ENCODE peak calls at places on chromosomes 4 and X, in seven cellular contexts. One of them, this sample, is unnamed.
A peak's percentile ranks its signal among the peaks of the same experiment; 100 is the strongest.

GRCh38 chr4:114384629-114385028 is 214.0 kb upstream of the UGT8 start:
- DNase-seq in adrenal gland: no peak
- DNase-seq in ovary: no peak
- DNase-seq in Calu3: peak; percentile 8
- DNase-seq in lower lobe of right lung: no peak
- DNase-seq in pancreas: no peak
- DNase-seq in IMR-90: peak; percentile 77
- DNase-seq in this sample: no peak

GRCh38 chr4:158763462-158763861 is 5.4 kb upstream of the FNIP2 start:
- DNase-seq in adrenal gland: no peak
- DNase-seq in ovary: no peak
- DNase-seq in Calu3: no peak
- DNase-seq in lower lobe of right lung: no peak
- DNase-seq in pancreas: no peak
- DNase-seq in IMR-90: no peak
- DNase-seq in this sample: no peak

GRCh38 chr4:158521490-158522111 is at the start of gene RXFP1:
- DNase-seq in adrenal gland: no peak
- DNase-seq in ovary: no peak
- DNase-seq in Calu3: no peak
- DNase-seq in lower lobe of right lung: no peak
- DNase-seq in pancreas: no peak
- DNase-seq in IMR-90: no peak
- DNase-seq in this sample: no peak

GRCh38 chr4:10582059-10582686 is 102.4 kb downstream of the CLNK start:
- DNase-seq in adrenal gland: peak; percentile 63
- DNase-seq in ovary: peak; percentile 47
- DNase-seq in Calu3: peak; percentile 4
- DNase-seq in lower lobe of right lung: no peak
- DNase-seq in pancreas: no peak
- DNase-seq in IMR-90: peak; percentile 69
- DNase-seq in this sample: peak; percentile 27

GRCh38 chr4:77007358-77008230 is 58.0 kb downstream of the SEPTIN11 start:
- DNase-seq in adrenal gland: no peak
- DNase-seq in ovary: no peak
- DNase-seq in Calu3: peak; percentile 34
- DNase-seq in lower lobe of right lung: peak; percentile 55
- DNase-seq in pancreas: no peak
- DNase-seq in IMR-90: peak; percentile 83
- DNase-seq in this sample: no peak

GRCh38 chr4:158914178-158914577 is 145.4 kb downstream of the FNIP2 start:
- DNase-seq in adrenal gland: no peak
- DNase-seq in ovary: no peak
- DNase-seq in Calu3: no peak
- DNase-seq in lower lobe of right lung: no peak
- DNase-seq in pancreas: no peak
- DNase-seq in IMR-90: peak; percentile 84
- DNase-seq in this sample: no peak

GRCh38 chr4:177047070-177047850 is 254.5 kb upstream of the VEGFC start:
- DNase-seq in adrenal gland: peak; percentile 77
- DNase-seq in ovary: peak; percentile 25
- DNase-seq in Calu3: peak; percentile 73
- DNase-seq in lower lobe of right lung: no peak
- DNase-seq in pancreas: peak; percentile 58
- DNase-seq in IMR-90: peak; percentile 81
- DNase-seq in this sample: peak; percentile 41

GRCh38 chr4:53100801-53101581 is 238.9 kb downstream of the RASL11B start:
- DNase-seq in adrenal gland: no peak
- DNase-seq in ovary: no peak
- DNase-seq in Calu3: no peak
- DNase-seq in lower lobe of right lung: no peak
- DNase-seq in pancreas: no peak
- DNase-seq in IMR-90: peak; percentile 84
- DNase-seq in this sample: no peak

GRCh38 chr4:59091376-59092142 is 1981.4 kb upstream of the IGFBP7 start:
- DNase-seq in adrenal gland: no peak
- DNase-seq in ovary: no peak
- DNase-seq in Calu3: no peak
- DNase-seq in lower lobe of right lung: no peak
- DNase-seq in pancreas: peak; percentile 5
- DNase-seq in IMR-90: no peak
- DNase-seq in this sample: no peak

GRCh38 chrX:102959471-102959870 is 22.4 kb downstream of the RAB40AL start:
- DNase-seq in adrenal gland: no peak
- DNase-seq in ovary: no peak
- DNase-seq in Calu3: no peak
- DNase-seq in lower lobe of right lung: no peak
- DNase-seq in pancreas: no peak
- DNase-seq in IMR-90: peak; percentile 65
- DNase-seq in this sample: no peak

GRCh38 chrX:67604979-67605703 is 61.3 kb downstream of the AR start:
- DNase-seq in adrenal gland: no peak
- DNase-seq in ovary: no peak
- DNase-seq in Calu3: no peak
- DNase-seq in lower lobe of right lung: no peak
- DNase-seq in pancreas: no peak
- DNase-seq in IMR-90: peak; percentile 68
- DNase-seq in this sample: no peak

GRCh38 chr4:1746919-1747602 is 25.7 kb downstream of the TACC3 start:
- DNase-seq in adrenal gland: no peak
- DNase-seq in ovary: no peak
- DNase-seq in Calu3: peak; percentile 68
- DNase-seq in lower lobe of right lung: no peak
- DNase-seq in pancreas: no peak
- DNase-seq in IMR-90: no peak
- DNase-seq in this sample: no peak

GRCh38 chr4:5812506-5813229 is 80.2 kb downstream of the CRMP1 start:
- DNase-seq in adrenal gland: peak; percentile 40
- DNase-seq in ovary: no peak
- DNase-seq in Calu3: peak; percentile 17
- DNase-seq in lower lobe of right lung: no peak
- DNase-seq in pancreas: no peak
- DNase-seq in IMR-90: peak; percentile 80
- DNase-seq in this sample: peak; percentile 76

GRCh38 chr4:112183252-112183651 is 38.0 kb downstream of the FAM241A start:
- DNase-seq in adrenal gland: no peak
- DNase-seq in ovary: no peak
- DNase-seq in Calu3: no peak
- DNase-seq in lower lobe of right lung: no peak
- DNase-seq in pancreas: no peak
- DNase-seq in IMR-90: peak; percentile 30
- DNase-seq in this sample: no peak

GRCh38 chrX:138711399-138712347 is at the start of gene FGF13:
- DNase-seq in adrenal gland: peak; percentile 16
- DNase-seq in ovary: peak; percentile 25
- DNase-seq in Calu3: no peak
- DNase-seq in lower lobe of right lung: peak; percentile 20
- DNase-seq in pancreas: peak; percentile 14
- DNase-seq in IMR-90: no peak
- DNase-seq in this sample: peak; percentile 29
- TF ChIP-seq CTCF in adrenal gland: no peak
- TF ChIP-seq CTCF in ovary: no peak
- TF ChIP-seq CTCF in Calu3: no peak
- TF ChIP-seq CTCF in lower lobe of right lung: no peak
- TF ChIP-seq CTCF in pancreas: no peak
- TF ChIP-seq CTCF in IMR-90: no peak
- TF ChIP-seq CTCF in this sample: no peak

GRCh38 chr4:152537881-152538280 is 2.0 kb upstream of the FBXW7 start:
- DNase-seq in adrenal gland: no peak
- DNase-seq in ovary: no peak
- DNase-seq in Calu3: no peak
- DNase-seq in lower lobe of right lung: no peak
- DNase-seq in pancreas: no peak
- DNase-seq in IMR-90: no peak
- DNase-seq in this sample: no peak

GRCh38 chr4:152539556-152540292 is 3.8 kb upstream of the FBXW7 start:
- DNase-seq in adrenal gland: no peak
- DNase-seq in ovary: no peak
- DNase-seq in Calu3: no peak
- DNase-seq in lower lobe of right lung: no peak
- DNase-seq in pancreas: no peak
- DNase-seq in IMR-90: no peak
- DNase-seq in this sample: no peak

GRCh38 chr4:152540941-152541340 is 5.0 kb upstream of the FBXW7 start:
- DNase-seq in adrenal gland: no peak
- DNase-seq in ovary: no peak
- DNase-seq in Calu3: no peak
- DNase-seq in lower lobe of right lung: no peak
- DNase-seq in pancreas: peak; percentile 22
- DNase-seq in IMR-90: no peak
- DNase-seq in this sample: no peak

GRCh38 chr4:152536545-152537182 is 772 bp upstream of the FBXW7 start:
- DNase-seq in adrenal gland: no peak
- DNase-seq in ovary: no peak
- DNase-seq in Calu3: no peak
- DNase-seq in lower lobe of right lung: no peak
- DNase-seq in pancreas: peak; percentile 18
- DNase-seq in IMR-90: peak; percentile 37
- DNase-seq in this sample: peak; percentile 47

GRCh38 chr4:152540293-152540674 is 4.4 kb upstream of the FBXW7 start:
- DNase-seq in adrenal gland: no peak
- DNase-seq in ovary: no peak
- DNase-seq in Calu3: no peak
- DNase-seq in lower lobe of right lung: no peak
- DNase-seq in pancreas: no peak
- DNase-seq in IMR-90: no peak
- DNase-seq in this sample: peak; percentile 63
- TF ChIP-seq CTCF in adrenal gland: no peak
- TF ChIP-seq CTCF in ovary: no peak
- TF ChIP-seq CTCF in Calu3: no peak
- TF ChIP-seq CTCF in lower lobe of right lung: no peak
- TF ChIP-seq CTCF in pancreas: no peak
- TF ChIP-seq CTCF in IMR-90: no peak
- TF ChIP-seq CTCF in this sample: no peak

DNA sequence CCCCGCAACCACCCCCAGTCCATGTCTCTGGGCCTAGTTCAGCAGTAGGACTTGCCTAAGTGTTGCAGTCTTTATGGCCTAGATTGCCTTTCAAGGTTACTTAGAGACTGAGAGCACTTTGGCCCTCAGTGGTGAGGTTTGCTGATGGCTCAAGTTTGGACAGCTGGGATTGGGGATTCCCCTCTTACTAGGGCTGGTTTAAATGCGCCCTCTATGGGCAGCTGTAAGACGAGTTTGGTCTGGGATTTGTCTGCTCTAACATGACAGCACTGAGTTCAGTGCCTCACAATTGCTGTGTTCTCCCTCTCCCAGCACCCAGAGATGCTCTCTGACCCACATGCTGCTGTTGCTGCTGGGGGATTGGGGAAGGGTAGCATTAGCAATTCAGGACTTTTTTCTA is 23.1 kb downstream of the DACH2 start:
- DNase-seq in adrenal gland: peak; percentile 37
- DNase-seq in ovary: no peak
- DNase-seq in Calu3: no peak
- DNase-seq in lower lobe of right lung: no peak
- DNase-seq in pancreas: no peak
- DNase-seq in IMR-90: peak; percentile 64
- DNase-seq in this sample: no peak
- TF ChIP-seq CTCF in adrenal gland: no peak
- TF ChIP-seq CTCF in ovary: no peak
- TF ChIP-seq CTCF in Calu3: no peak
- TF ChIP-seq CTCF in lower lobe of right lung: peak; percentile 11
- TF ChIP-seq CTCF in pancreas: no peak
- TF ChIP-seq CTCF in IMR-90: peak; percentile 58
- TF ChIP-seq CTCF in this sample: peak; percentile 42

GRCh38 chrX:116490091-116490490 is 27.3 kb upstream of the CT83 start:
- DNase-seq in adrenal gland: no peak
- DNase-seq in ovary: no peak
- DNase-seq in Calu3: no peak
- DNase-seq in lower lobe of right lung: no peak
- DNase-seq in pancreas: no peak
- DNase-seq in IMR-90: no peak
- DNase-seq in this sample: no peak
- TF ChIP-seq CTCF in adrenal gland: no peak
- TF ChIP-seq CTCF in ovary: no peak
- TF ChIP-seq CTCF in Calu3: peak; percentile 21
- TF ChIP-seq CTCF in lower lobe of right lung: no peak
- TF ChIP-seq CTCF in pancreas: no peak
- TF ChIP-seq CTCF in IMR-90: peak; percentile 26
- TF ChIP-seq CTCF in this sample: no peak

DNA sequence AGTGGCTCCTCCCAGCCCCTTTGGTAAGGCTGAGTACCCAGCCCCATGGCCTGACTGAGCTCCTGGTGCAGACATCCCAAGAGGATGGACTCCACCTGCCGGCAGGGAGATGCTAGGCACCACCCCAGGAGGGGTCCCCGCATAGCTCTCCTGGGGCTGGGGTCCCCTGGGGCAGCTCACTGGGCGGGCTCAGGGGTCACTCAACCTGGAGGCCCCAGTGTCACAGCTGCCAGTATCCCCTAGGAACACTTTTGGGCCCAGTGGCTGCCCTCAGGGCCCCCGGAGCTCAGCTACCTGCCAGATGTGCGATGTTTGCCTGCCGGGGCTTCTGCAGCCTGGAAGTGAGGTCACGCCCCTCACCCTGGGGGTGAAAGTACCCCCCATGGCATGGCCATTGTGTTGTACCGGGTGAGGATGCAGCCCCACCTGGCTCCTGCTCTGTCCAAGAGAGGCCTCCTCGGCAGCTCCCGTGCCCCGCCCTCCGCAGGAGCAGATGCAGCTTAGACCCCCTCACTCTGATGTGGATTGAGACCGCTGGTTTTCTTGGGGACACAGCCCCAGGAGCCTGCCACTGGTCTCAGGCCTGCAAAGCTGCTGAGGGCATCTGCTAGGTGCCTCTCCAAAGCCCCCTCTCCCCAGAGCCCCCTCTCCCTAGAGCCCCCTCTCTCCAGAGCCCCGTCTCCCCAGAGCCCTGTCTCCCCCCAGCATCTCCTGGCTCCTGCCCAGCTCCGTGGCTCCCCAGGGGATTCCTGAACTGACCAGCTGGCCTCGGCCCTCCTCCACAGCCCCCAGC is 6.7 kb upstream of the HGFAC start:
- DNase-seq in adrenal gland: no peak
- DNase-seq in ovary: no peak
- DNase-seq in Calu3: no peak
- DNase-seq in lower lobe of right lung: no peak
- DNase-seq in pancreas: no peak
- DNase-seq in IMR-90: no peak
- DNase-seq in this sample: no peak
- TF ChIP-seq CTCF in adrenal gland: no peak
- TF ChIP-seq CTCF in ovary: no peak
- TF ChIP-seq CTCF in Calu3: no peak
- TF ChIP-seq CTCF in lower lobe of right lung: no peak
- TF ChIP-seq CTCF in pancreas: no peak
- TF ChIP-seq CTCF in IMR-90: no peak
- TF ChIP-seq CTCF in this sample: no peak